ENCODE peak calls at places on chromosomes 2 and 18, in seven cellular contexts. J is SK-N-SH, B is HCT116, T is HepG2, L is K562, A is GM23338, M is GM12878. D is an unnamed sample. For H3K36me3, the result is how much of the 10 kb centered on the place peaks cover.

GRCh38 chr2:169141713-169142352 is 72.5 kb downstream of the DHRS9 start:
- DNase-seq in J (peak), B (peak), T (peak), L (peak), A (peak), M (peak), D (peak)

GRCh38 chr2:7502306-7502705 is 585.1 kb downstream of the RNF144A start:
- DNase-seq in J (no peak), B (no peak), T (no peak), L (no peak), A (no peak), M (no peak), D (no peak)

GRCh38 chr2:121972203-121972602 is 216.8 kb downstream of the TSN start:
- DNase-seq in J (no peak), B (no peak), T (no peak), L (no peak), A (no peak), M (no peak), D (no peak)

GRCh38 chr2:161076936-161077335 is 83.3 kb upstream of the TANK start:
- DNase-seq in J (no peak), B (no peak), T (no peak), L (no peak), A (no peak), M (no peak), D (no peak)

GRCh38 chr2:191869178-191869577 is 22.3 kb upstream of the CAVIN2 start:
- DNase-seq in J (no peak), B (peak), T (peak), L (peak), A (peak), M (peak), D (no peak)

GRCh38 chr2:37262510-37262909 is 31.1 kb downstream of the NDUFAF7 start:
- DNase-seq in J (no peak), B (no peak), T (no peak), L (no peak), A (no peak), M (no peak), D (no peak)

GRCh38 chr2:209331291-209331844 is 92.5 kb upstream of the MAP2 start:
- DNase-seq in J (peak), B (peak), T (peak), L (peak), A (peak), M (no peak), D (peak)

GRCh38 chr18:37407571-37407970 is 158.0 kb downstream of the CELF4 start:
- DNase-seq in J (no peak), B (no peak), T (no peak), L (no peak), A (no peak), M (no peak), D (no peak)

GRCh38 chr2:29920130-29920577 is 1.2 kb downstream of the ALK start:
- DNase-seq in J (no peak), B (no peak), T (no peak), L (peak), A (peak), M (no peak), D (no peak)

GRCh38 chr2:127636248-127637235 is 9.4 kb upstream of the GPR17 start:
- DNase-seq in J (no peak), B (no peak), T (no peak), L (no peak), A (no peak), M (no peak), D (no peak)

GRCh38 chr2:144944506-144945230 is 424.7 kb upstream of the ZEB2 start:
- DNase-seq in J (no peak), B (no peak), T (no peak), L (no peak), A (no peak), M (no peak), D (no peak)

GRCh38 chr2:38600242-38600891 is 2.4 kb downstream of the HNRNPLL start:
- DNase-seq in J (peak), B (no peak), T (peak), L (peak), A (peak), M (no peak), D (no peak)

GRCh38 chr2:217784996-217785543 is 217.7 kb downstream of the TNS1 start:
- DNase-seq in J (no peak), B (no peak), T (no peak), L (no peak), A (no peak), M (no peak), D (no peak)

GRCh38 chr18:45627204-45627526 is 11.9 kb downstream of the SLC14A2 start:
- DNase-seq in J (no peak), B (no peak), T (no peak), L (no peak), A (no peak), M (no peak), D (no peak)

GRCh38 chr2:234495801-234496441 is 960 bp downstream of the ARL4C start:
- DNase-seq in J (peak), B (no peak), T (no peak), L (no peak), A (peak), M (no peak), D (no peak)

GRCh38 chr2:226813148-226813701 is 13.6 kb upstream of the IRS1 start:
- DNase-seq in J (peak), B (no peak), T (no peak), L (peak), A (peak), M (no peak), D (no peak)

DNA sequence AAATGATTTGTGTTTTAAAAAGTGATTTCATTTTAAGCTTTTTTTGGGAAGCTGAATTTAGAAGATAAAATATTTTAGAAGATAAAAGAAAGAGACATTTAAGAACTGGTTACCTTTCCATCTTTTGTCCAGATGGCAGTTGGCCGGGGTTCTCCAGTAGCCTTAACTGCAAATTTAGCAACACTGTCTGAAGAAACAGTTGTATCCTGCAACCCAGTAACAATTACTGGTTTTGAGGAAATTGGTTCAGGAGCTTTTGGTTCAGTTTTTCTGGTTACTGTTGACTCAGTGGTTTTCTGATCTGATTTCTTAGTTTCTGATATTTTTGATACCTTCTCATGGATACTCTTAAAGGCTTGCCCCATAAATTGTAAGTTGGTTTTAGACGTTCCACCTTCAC is 49.9 kb downstream of the PLEKHA3 start:
- DNase-seq in J (no peak), B (no peak), T (no peak), L (no peak), A (no peak), M (no peak), D (no peak)
- H3K36me3 ChIP-seq in J (under half), B (under half), T (under half), L (under half), A (under half), M (under half), D (under half)

GRCh38 chr2:22055784-22056620 is 932.2 kb downstream of the TDRD15 start:
- DNase-seq in J (no peak), B (no peak), T (peak), L (no peak), A (no peak), M (no peak), D (no peak)
- TF ChIP-seq REST in J (no peak), B (no peak), T (peak), L (no peak), A (no peak), M (no peak), D (no peak)

DNA sequence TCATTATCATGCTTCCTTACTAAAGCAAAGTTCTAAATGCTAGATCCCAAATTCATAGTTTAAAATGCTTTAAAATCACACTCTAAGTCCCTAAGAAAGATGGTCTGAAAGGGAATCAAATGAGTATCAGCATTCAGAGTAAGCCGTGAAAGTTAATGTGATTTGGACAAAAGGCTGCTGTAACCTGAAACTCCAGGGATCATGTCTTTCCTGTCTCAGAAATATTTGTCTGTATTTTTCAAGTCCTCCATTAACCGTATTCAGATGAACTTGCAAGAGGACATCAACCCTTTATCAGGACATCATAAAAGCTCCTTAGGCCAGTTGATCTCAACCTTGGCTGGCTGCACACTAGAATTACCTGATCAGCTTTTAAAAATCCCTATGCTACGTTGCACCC is 324.3 kb upstream of the PKDCC start:
- DNase-seq in J (no peak), B (no peak), T (no peak), L (no peak), A (no peak), M (no peak), D (no peak)
- H3K36me3 ChIP-seq in J (under half), B (under half), T (under half), L (under half), A (under half), M (under half), D (under half)

GRCh38 chr2:236169151-236169721 is 1.1 kb upstream of the GBX2 start:
- DNase-seq in J (peak), B (no peak), T (no peak), L (no peak), A (peak), M (no peak), D (no peak)
- TF ChIP-seq REST in J (no peak), B (no peak), T (no peak), L (no peak), A (no peak), M (no peak), D (no peak)

DNA sequence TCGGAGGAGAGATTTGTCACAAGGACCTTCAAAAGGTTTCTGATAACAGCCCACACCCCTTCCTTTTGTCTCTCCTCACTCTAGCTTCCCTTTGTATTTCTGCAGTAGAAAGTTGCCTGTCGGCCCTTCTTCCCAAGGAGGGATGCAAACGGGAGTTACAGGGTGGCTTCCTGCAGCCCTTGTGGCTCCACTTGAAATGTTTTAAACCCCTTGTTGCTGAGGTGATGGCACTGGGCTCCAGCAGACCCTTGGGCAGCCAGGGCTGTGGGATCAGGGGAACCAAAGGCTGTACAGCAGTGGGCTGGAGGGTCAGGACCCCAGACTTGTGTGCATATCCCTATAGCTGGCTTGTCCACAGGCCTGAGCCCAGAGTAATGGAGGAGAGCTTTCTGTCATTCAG is 62.1 kb downstream of the COA5 start:
- DNase-seq in J (no peak), B (no peak), T (no peak), L (no peak), A (no peak), M (no peak), D (no peak)
- H3K36me3 ChIP-seq in J (under half), B (under half), T (under half), L (under half), A (under half), M (half or more), D (under half)

DNA sequence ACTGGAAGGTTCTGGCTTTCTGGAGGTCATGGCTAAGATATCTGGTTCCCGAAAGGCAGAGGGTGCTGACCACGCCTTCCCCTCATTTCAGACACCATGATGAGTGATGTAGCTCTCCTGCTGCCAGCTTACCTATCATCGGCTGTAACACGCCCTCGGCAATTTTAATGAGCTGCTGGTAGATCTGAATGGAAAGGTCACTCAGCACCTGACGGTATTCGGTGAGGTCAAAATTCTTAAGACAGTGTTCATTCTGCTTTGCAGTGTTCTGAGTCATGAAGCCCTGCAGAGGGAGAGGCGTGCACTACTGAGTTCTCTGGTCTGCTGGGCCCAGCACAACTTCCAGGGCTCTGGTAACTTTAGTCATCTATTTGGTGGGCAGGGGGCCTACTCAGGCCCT is 25.7 kb upstream of the ACAA2 start:
- DNase-seq in J (no peak), B (peak), T (no peak), L (no peak), A (no peak), M (no peak), D (no peak)
- TF ChIP-seq REST in J (no peak), B (no peak), T (no peak), L (no peak), A (no peak), M (no peak), D (no peak)

DNA sequence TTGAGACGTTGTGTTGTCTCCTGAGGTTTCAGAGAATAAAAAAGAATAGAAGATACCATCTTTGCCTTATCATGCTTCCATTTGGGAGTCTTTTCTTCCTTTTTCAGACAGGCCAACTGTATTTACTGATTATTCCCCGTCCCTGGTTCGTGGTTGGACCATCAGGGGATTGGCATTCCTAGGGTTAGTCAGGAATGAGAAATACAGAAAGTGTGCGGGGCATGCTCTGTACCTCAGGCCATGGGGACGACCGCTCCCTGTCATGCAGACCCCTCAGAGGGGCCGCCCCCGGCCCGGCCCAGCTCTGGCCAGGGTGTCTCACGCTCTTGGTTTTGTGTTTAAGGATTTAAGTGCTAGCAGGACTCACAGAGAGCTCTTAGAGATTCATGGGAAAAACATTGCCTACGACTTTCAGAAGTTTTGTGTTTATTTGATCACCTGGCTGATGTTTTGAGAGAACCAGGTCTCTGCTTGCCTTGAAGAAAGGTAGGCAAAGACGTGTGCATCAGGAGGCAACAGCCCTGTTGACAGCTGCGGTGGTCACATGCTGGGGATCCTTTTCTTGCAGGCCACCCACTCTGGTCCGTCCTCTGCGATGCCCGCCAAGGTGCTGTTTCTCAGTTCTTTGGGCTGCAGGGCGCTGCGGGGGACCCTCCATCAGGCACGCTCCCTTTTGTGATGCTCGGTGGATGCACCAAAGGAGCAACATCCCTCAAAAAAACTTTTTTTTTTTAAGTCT is 317.8 kb downstream of the AGAP1 start:
- DNase-seq in J (no peak), B (no peak), T (no peak), L (no peak), A (no peak), M (no peak), D (no peak)
- H3K36me3 ChIP-seq in J (under half), B (under half), T (half or more), L (under half), A (under half), M (under half), D (under half)

GRCh38 chr2:109138449-109138848 is 9.4 kb downstream of the SH3RF3 start:
- DNase-seq in J (no peak), B (no peak), T (no peak), L (no peak), A (no peak), M (no peak), D (no peak)
- TF ChIP-seq REST in J (no peak), B (no peak), T (no peak), L (no peak), A (no peak), M (no peak), D (no peak)

GRCh38 chr2:46982356-46983064 is 66.9 kb upstream of the MCFD2 start:
- DNase-seq in J (no peak), B (no peak), T (no peak), L (no peak), A (no peak), M (no peak), D (no peak)

GRCh38 chr2:46979611-46980010 is 64.0 kb upstream of the MCFD2 start:
- DNase-seq in J (no peak), B (no peak), T (no peak), L (no peak), A (no peak), M (no peak), D (no peak)

GRCh38 chr2:46983065-46983801 is 67.6 kb upstream of the MCFD2 start:
- DNase-seq in J (peak), B (no peak), T (no peak), L (peak), A (no peak), M (peak), D (no peak)

GRCh38 chr2:46980786-46981583 is 65.4 kb upstream of the MCFD2 start:
- DNase-seq in J (no peak), B (no peak), T (no peak), L (peak), A (no peak), M (no peak), D (no peak)

DNA sequence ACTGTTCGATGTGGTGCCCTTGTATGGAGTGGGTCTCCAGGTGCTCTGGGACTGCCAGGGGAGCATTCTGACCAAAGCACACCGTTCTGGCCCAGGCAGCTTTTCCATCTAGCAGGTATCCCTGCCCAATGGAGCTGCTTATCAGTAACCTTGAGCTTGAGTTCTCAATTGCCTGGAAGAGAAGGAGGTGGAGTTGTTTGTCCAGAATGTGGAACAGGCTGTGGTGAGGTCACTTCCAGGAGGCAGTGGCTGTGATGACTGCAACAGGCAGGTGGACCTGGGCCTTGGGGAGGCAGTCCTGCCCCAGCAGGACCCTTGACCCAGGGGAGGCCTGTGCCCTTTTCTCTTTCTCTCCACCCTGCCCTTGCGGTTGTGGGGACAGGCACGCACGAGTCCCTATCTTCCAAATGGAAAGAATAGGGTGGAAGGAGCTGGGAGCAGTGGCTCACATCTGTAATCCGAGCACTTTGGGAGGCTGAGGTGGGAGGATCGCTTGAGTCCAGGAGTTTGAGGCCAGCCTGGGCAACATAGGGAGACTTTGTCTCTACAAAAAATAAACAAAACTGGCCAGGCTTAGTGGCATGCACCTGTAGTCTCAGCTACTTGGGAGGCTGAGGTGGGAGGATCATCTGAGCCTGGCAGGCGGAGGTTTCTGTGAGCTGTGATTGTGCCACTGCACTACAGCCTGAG is 66.2 kb upstream of the MCFD2 start:
- DNase-seq in J (no peak), B (no peak), T (peak), L (peak), A (no peak), M (no peak), D (no peak)
- H3K36me3 ChIP-seq in J (under half), B (under half), T (half or more), L (under half), A (under half), M (under half), D (under half)

GRCh38 chr2:72220170-72220569 is 72.5 kb upstream of the CYP26B1 start:
- DNase-seq in J (peak), B (no peak), T (peak), L (peak), A (peak), M (no peak), D (no peak)
- TF ChIP-seq REST in J (no peak), B (no peak), T (no peak), L (no peak), A (no peak), M (no peak), D (no peak)

D was measured in Panc1.